ENCODE peak calls at places on chromosomes 13 and 19, in nine cellular contexts. K, Q, I, V, Y, E, W, Z and G are unnamed samples.
A peak's percentile ranks its signal among the peaks of the same experiment; 100 is the strongest.

GRCh38 chr19:8101311-8101710 is 48.1 kb downstream of the FBN3 start:
- DNase-seq in K (no peak), Q (no peak), I (no peak), V (no peak), Y (no peak), E (peak; percentile 47), W (no peak), Z (no peak), G (no peak)

GRCh38 chr19:53865918-53866696 is 1.6 kb upstream of the MYADM start:
- DNase-seq in K (no peak), Q (peak; percentile 93), I (no peak), V (no peak), Y (no peak), E (peak; percentile 96), W (no peak), Z (peak; percentile 82), G (no peak)

GRCh38 chr19:19821366-19822147 is at the start of gene ZNF506:
- DNase-seq in K (peak; percentile 52), Q (peak; percentile 100), I (peak; percentile 92), V (peak; percentile 91), Y (peak; percentile 98), E (peak; percentile 100), W (peak; percentile 94), Z (peak; percentile 100), G (peak; percentile 85)

GRCh38 chr13:100497394-100497793 is 91.2 kb downstream of the GGACT start:
- DNase-seq in K (no peak), Q (no peak), I (peak; percentile 39), V (no peak), Y (no peak), E (no peak), W (no peak), Z (no peak), G (no peak)

GRCh38 chr19:49869009-49869483 is 1.7 kb upstream of the PNKP start:
- DNase-seq in K (no peak), Q (no peak), I (no peak), V (no peak), Y (no peak), E (no peak), W (no peak), Z (no peak), G (no peak)

GRCh38 chr13:45882626-45883025 is 31.1 kb upstream of the SIAH3 start:
- DNase-seq in K (no peak), Q (no peak), I (no peak), V (no peak), Y (no peak), E (no peak), W (no peak), Z (no peak), G (no peak)

GRCh38 chr19:40642062-40642706 is 41.0 kb downstream of the LTBP4 start:
- DNase-seq in K (no peak), Q (no peak), I (no peak), V (no peak), Y (no peak), E (no peak), W (no peak), Z (no peak), G (no peak)

GRCh38 chr19:17751103-17751911 is at the start of gene FCHO1:
- DNase-seq in K (no peak), Q (peak; percentile 68), I (no peak), V (no peak), Y (peak; percentile 95), E (peak; percentile 87), W (peak; percentile 78), Z (peak; percentile 95), G (no peak)

GRCh38 chr19:47674548-47674947 is 38.7 kb upstream of the EHD2 start:
- DNase-seq in K (no peak), Q (no peak), I (no peak), V (no peak), Y (no peak), E (no peak), W (no peak), Z (no peak), G (no peak)

GRCh38 chr19:35088514-35088913 is 27.1 kb upstream of the FXYD3 start:
- DNase-seq in K (no peak), Q (no peak), I (peak; percentile 33), V (peak; percentile 63), Y (no peak), E (no peak), W (no peak), Z (no peak), G (no peak)

GRCh38 chr13:48730971-48731658 is 77.4 kb downstream of the CYSLTR2 start:
- DNase-seq in K (no peak), Q (no peak), I (no peak), V (no peak), Y (no peak), E (no peak), W (no peak), Z (no peak), G (no peak)

GRCh38 chr19:40270362-40271089 is 14.6 kb downstream of the AKT2 start:
- DNase-seq in K (no peak), Q (peak; percentile 27), I (no peak), V (no peak), Y (no peak), E (no peak), W (no peak), Z (no peak), G (no peak)

GRCh38 chr19:11191273-11191755 is 6.0 kb downstream of the KANK2 start:
- DNase-seq in K (no peak), Q (peak; percentile 90), I (no peak), V (no peak), Y (no peak), E (peak; percentile 94), W (no peak), Z (peak; percentile 59), G (no peak)

GRCh38 chr19:34366670-34367423 is 1.9 kb downstream of the GPI start:
- DNase-seq in K (no peak), Q (no peak), I (peak; percentile 15), V (peak; percentile 23), Y (no peak), E (no peak), W (no peak), Z (no peak), G (no peak)

GRCh38 chr13:28494861-28495585 is at the start of gene FLT1:
- DNase-seq in K (no peak), Q (peak; percentile 76), I (no peak), V (no peak), Y (peak; percentile 61), E (peak; percentile 87), W (no peak), Z (no peak), G (no peak)

GRCh38 chr13:64471916-64472315 is 2758.2 kb downstream of the PCDH9 start:
- DNase-seq in K (no peak), Q (no peak), I (peak; percentile 22), V (peak; percentile 11), Y (no peak), E (no peak), W (no peak), Z (no peak), G (no peak)

GRCh38 chr13:24225062-24225461 is 64.5 kb downstream of the SPATA13 start:
- DNase-seq in K (no peak), Q (no peak), I (no peak), V (no peak), Y (no peak), E (no peak), W (no peak), Z (no peak), G (no peak)

GRCh38 chr13:76330756-76331155 is 555.4 kb downstream of the KCTD12 start:
- DNase-seq in K (no peak), Q (no peak), I (no peak), V (no peak), Y (no peak), E (no peak), W (no peak), Z (no peak), G (no peak)

GRCh38 chr13:24638096-24638495 is 42.1 kb upstream of the ATP12A start:
- DNase-seq in K (no peak), Q (no peak), I (no peak), V (no peak), Y (no peak), E (no peak), W (no peak), Z (no peak), G (no peak)